ENCODE peak calls at places on chromosomes 4 and X, in seven cellular contexts. H is psoas muscle, S is GM06990, J is Panc1, Q is OCI-LY7, Z is PC-3, I is GM23338. M is an unnamed sample.

GRCh38 chr4:159856451-159856850 is 753.6 kb downstream of the RAPGEF2 start:
- DNase-seq in Z (no peak), Q (no peak), H (no peak), J (no peak), I (peak), S (no peak), M (no peak)

GRCh38 chrX:40845331-40845911 is 110.1 kb upstream of the MED14 start:
- DNase-seq in J (no peak), S (no peak), I (peak), Q (no peak), H (no peak), Z (peak), M (no peak)

GRCh38 chrX:73916931-73917657 is 354.1 kb downstream of the CHIC1 start:
- DNase-seq in H (no peak), Z (peak), J (no peak), Q (no peak), S (no peak), I (peak), M (no peak)

GRCh38 chrX:54042609-54043010 is 1.7 kb downstream of the PHF8 start:
- DNase-seq in H (peak), J (no peak), Z (peak), Q (peak), I (peak), S (peak), M (peak)

GRCh38 chrX:111854778-111855490 is 21.0 kb upstream of the TRPC5OS start:
- DNase-seq in S (no peak), Z (no peak), J (no peak), I (peak), H (no peak), Q (peak), M (no peak)

GRCh38 chr4:113056318-113056717 is 6.9 kb downstream of the ANK2 start:
- DNase-seq in H (no peak), Z (no peak), S (no peak), I (no peak), J (no peak), Q (no peak), M (no peak)

GRCh38 chr4:3684546-3684945 is 81.6 kb upstream of the ADRA2C start:
- DNase-seq in Z (no peak), Q (no peak), I (no peak), H (peak), J (no peak), S (no peak), M (no peak)

GRCh38 chr4:99483636-99484035 is 27.2 kb upstream of the C4orf17 start:
- DNase-seq in Z (peak), Q (no peak), J (no peak), H (no peak), S (no peak), I (no peak), M (no peak)

GRCh38 chrX:39773923-39774803 is 323.6 kb downstream of the BCOR start:
- DNase-seq in H (no peak), Z (no peak), Q (no peak), S (no peak), J (no peak), I (no peak), M (no peak)

GRCh38 chr4:178599521-178599920 is 1157.3 kb upstream of the AGA start:
- DNase-seq in S (no peak), J (no peak), H (no peak), I (peak), Q (no peak), Z (peak), M (peak)

GRCh38 chrX:82677281-82677680 is 830.8 kb upstream of the POU3F4 start:
- DNase-seq in S (no peak), J (no peak), Q (no peak), I (no peak), Z (no peak), H (no peak), M (no peak)

GRCh38 chr4:3243066-3243775 is 5.7 kb upstream of the MSANTD1 start:
- DNase-seq in Z (no peak), S (no peak), I (peak), J (no peak), H (no peak), Q (no peak), M (no peak)

GRCh38 chrX:41334866-41335589 is 1.1 kb downstream of the DDX3X start:
- DNase-seq in Q (peak), S (peak), H (peak), I (peak), J (no peak), Z (peak), M (no peak)

GRCh38 chr4:108881190-108881589 is 118.3 kb upstream of the ETNPPL start:
- DNase-seq in Q (no peak), I (no peak), S (no peak), J (no peak), Z (no peak), H (no peak), M (no peak)

GRCh38 chr4:72954811-72955210 is 114.7 kb downstream of the COX18 start:
- DNase-seq in Q (no peak), S (no peak), Z (no peak), H (no peak), I (no peak), J (no peak), M (no peak)

GRCh38 chrX:150207733-150208132 is 155.4 kb upstream of the MAMLD1 start:
- DNase-seq in I (no peak), J (no peak), Q (no peak), S (no peak), H (no peak), Z (no peak), M (no peak)

GRCh38 chrX:119673336-119673735 is 19.6 kb downstream of the SEPTIN6 start:
- DNase-seq in J (no peak), S (no peak), Q (no peak), H (no peak), I (no peak), Z (no peak), M (no peak)

GRCh38 chrX:30992381-30992904 is 79.4 kb downstream of the FTHL17 start:
- DNase-seq in Z (no peak), S (no peak), H (no peak), J (no peak), Q (no peak), I (no peak), M (no peak)

DNA sequence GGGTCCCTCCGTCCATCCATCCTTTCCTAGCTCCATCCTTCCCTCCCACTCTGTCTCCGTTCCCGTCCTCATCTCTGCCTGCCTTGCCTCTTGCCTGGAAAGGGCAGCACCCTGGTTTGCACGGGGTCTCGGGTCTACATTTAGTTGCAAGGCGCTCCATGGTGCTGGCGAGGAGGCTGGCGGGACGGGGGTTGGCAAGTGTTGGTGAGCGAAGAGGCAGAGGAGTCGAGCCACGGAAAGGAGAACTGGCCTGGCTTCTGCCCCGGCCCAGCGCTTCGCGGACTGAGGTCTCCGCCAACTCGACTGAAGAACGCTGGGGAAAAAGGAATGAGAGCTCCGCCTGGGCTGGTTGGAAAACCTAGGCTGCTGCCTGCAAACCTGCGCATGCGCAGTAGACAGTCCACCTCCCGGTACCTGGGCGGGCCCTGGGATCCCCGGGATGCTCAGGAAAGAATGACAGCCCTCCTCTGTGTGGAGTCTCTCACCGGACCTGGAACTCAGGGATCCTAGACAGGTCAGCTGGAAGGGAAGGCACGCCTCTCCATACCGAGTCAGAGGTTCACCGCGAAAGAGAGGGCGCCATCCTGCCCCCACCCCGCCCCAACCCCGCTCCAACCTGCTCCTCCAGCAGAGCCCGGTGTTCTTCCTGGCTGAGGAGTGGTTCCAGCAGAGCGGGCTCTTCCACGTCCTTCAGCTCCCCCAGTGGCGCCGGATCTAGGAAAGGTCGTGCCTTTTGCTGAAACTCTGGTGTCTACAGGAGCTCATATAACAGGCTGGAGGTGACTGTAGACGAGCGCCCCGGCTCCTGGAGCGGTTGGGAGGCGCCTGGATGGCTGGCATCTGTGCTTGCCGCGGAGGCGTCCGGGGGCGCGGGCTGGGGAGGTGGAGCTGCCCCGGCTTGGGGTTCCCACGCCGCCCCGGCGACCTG is 6.0 kb downstream of the FRG2 start:
- DNase-seq in I (peak), Q (no peak), J (no peak), S (no peak), H (peak), Z (peak), M (peak)
- H3K4me3 ChIP-seq in I (peak), Q (no peak), J (peak), S (no peak), H (peak), Z (peak), M (peak)

GRCh38 chr4:94454405-94454804 is 2.7 kb downstream of the PDLIM5 start:
- DNase-seq in J (no peak), Q (no peak), Z (peak), H (no peak), I (no peak), S (no peak), M (no peak)
- H3K4me3 ChIP-seq in J (no peak), Q (no peak), Z (peak), H (peak), I (peak), S (no peak), M (no peak)

DNA sequence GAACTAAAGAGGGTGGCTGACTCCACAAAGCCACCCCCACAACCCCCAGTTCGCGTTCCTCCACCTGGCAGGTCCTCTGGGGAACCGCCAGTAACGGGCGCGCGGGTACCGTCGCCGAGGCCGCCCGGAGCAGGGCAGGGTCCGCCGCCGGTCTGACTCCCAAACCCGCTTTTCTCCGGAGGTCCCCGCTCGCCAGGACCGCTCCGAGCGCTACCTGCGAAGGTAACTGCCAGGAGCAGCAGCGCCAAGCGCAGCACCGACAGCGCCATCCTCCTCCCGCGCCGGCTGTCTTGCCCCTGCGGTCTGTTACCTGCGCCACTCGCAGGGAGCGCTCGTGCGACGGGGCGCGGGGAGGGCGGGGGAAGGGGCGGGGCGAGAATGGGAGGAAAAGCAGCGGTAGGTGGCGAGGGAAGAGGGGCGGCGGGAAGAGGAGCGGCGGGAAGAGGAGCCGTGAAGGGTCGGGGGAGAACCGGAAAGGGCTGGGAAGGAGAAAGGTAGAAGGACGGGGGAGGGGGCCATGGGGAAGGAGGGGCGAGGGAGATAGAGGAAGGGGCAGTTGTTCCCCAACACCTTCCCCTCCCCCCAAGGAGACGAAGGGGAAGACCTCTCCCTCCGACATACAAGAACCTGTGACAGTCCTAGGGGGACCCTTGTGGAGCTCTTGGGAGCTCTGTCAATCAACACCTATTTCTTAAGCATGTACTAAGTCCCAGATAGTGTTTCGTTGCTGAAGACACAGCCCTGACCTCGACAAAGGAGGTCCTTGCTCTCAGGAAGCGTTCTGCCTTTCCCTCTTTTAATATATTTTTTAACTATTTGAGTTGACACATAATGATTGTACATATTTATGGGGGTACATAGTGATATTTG is at the start of gene SPINK2:
- DNase-seq in H (no peak), S (peak), Z (peak), J (no peak), I (peak), Q (peak), M (peak)
- H3K4me3 ChIP-seq in H (peak), S (peak), Z (peak), J (no peak), I (peak), Q (peak), M (peak)

GRCh38 chrX:10157545-10157944 is 770 bp downstream of the CLCN4 start:
- DNase-seq in S (no peak), H (no peak), Q (no peak), J (no peak), I (no peak), Z (peak), M (no peak)

GRCh38 chrX:10156199-10157031 is at the start of gene CLCN4:
- DNase-seq in S (peak), Q (peak), J (no peak), Z (peak), I (peak), H (peak), M (no peak)

GRCh38 chrX:10158279-10158939 is 1.6 kb downstream of the CLCN4 start:
- DNase-seq in I (peak), Q (peak), J (no peak), S (peak), Z (no peak), H (peak), M (no peak)

GRCh38 chrX:10155137-10155536 is 1.6 kb upstream of the CLCN4 start:
- DNase-seq in Q (no peak), J (no peak), I (no peak), Z (no peak), S (no peak), H (no peak), M (no peak)

GRCh38 chrX:10157032-10157341 is 212 bp downstream of the CLCN4 start:
- DNase-seq in S (no peak), I (no peak), Q (no peak), H (no peak), Z (peak), J (no peak), M (no peak)
- H3K4me3 ChIP-seq in S (peak), I (peak), Q (peak), H (peak), Z (peak), J (peak), M (no peak)

GRCh38 chrX:10615931-10616780 is 4.2 kb downstream of the MID1 start:
- DNase-seq in Q (peak), J (no peak), H (no peak), Z (peak), I (peak), S (no peak), M (peak)

GRCh38 chrX:10619311-10620015 is 922 bp downstream of the MID1 start:
- DNase-seq in H (no peak), I (no peak), S (no peak), Z (peak), J (no peak), Q (no peak), M (no peak)

GRCh38 chrX:10617964-10618342 is 2.4 kb downstream of the MID1 start:
- DNase-seq in I (no peak), S (no peak), Q (no peak), H (no peak), Z (peak), J (no peak), M (no peak)

GRCh38 chrX:10618911-10619310 is 1.5 kb downstream of the MID1 start:
- DNase-seq in J (no peak), H (no peak), Z (peak), I (peak), S (no peak), Q (no peak), M (no peak)

DNA sequence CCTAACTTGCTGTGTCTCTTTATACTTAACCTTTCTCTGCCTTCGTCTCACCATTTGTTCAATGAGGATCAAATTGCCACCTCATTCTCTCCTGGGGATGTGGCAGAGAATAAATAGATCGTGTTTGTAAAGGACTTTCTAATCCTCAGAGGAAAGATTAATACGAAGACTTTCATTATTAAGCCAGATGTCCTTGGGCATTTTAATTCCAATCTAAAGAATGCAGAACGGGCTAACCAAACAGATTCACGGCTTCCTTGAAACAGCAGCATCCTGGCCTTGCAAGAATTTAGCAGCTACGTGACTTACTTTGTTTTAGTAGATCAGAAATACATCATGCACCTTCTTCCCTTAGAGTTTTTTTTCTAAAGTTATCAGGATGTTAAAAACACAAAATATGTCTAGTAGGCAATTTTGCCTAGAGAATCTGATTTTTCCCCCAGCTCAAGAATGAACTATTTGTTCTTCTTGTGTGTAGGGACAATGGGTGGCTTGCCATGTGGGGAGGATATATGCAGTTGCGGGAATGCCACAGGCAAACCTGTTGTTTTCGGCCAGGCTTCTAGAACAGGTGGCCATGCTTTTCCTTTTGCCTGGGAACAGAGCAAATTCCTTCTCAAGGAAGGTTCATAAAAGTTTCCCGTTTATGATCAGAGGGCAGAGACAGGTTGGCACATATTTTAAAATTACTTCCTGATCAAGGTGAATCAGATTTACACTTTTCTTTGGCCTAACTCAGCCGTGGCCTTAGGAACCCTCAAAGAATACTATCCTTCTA is 3.0 kb downstream of the MID1 start:
- DNase-seq in S (no peak), J (no peak), I (peak), H (no peak), Q (no peak), Z (peak), M (no peak)
- H3K4me3 ChIP-seq in S (no peak), J (peak), I (peak), H (no peak), Q (no peak), Z (peak), M (no peak)

GRCh38 chr4:80006935-80007744 is 65.9 kb downstream of the ANTXR2 start:
- DNase-seq in I (no peak), J (no peak), Q (no peak), S (no peak), H (no peak), Z (no peak), M (peak)
- H3K4me3 ChIP-seq in I (no peak), J (no peak), Q (no peak), S (no peak), H (no peak), Z (no peak), M (no peak)

GRCh38 chr4:146654648-146654975 is 15.9 kb downstream of the POU4F2 start:
- DNase-seq in H (no peak), Q (no peak), I (no peak), Z (no peak), J (no peak), S (no peak), M (no peak)
- H3K4me3 ChIP-seq in H (peak), Q (no peak), I (peak), Z (no peak), J (no peak), S (no peak), M (no peak)

GRCh38 chr4:56468097-56468422 is 643 bp downstream of the SRP72 start:
- DNase-seq in S (no peak), I (no peak), J (no peak), Q (no peak), H (no peak), Z (peak), M (peak)

GRCh38 chr4:56466910-56467283 is 520 bp upstream of the SRP72 start:
- DNase-seq in J (no peak), Z (peak), I (peak), Q (no peak), H (no peak), S (no peak), M (no peak)

GRCh38 chr4:56467284-56468096 is at the start of gene SRP72:
- DNase-seq in Q (peak), H (peak), S (peak), Z (peak), J (peak), I (peak), M (peak)

GRCh38 chr4:56465599-56466295 is 1.7 kb upstream of the SRP72 start:
- DNase-seq in I (peak), S (peak), Z (peak), H (no peak), J (no peak), Q (no peak), M (no peak)

GRCh38 chr4:56469489-56470210 is 2.2 kb downstream of the SRP72 start:
- DNase-seq in I (no peak), H (no peak), Z (no peak), Q (no peak), J (no peak), S (no peak), M (peak)
- H3K4me3 ChIP-seq in I (no peak), H (peak), Z (peak), Q (peak), J (no peak), S (no peak), M (peak)

GRCh38 chrX:51395807-51396728 is 63.4 kb downstream of the NUDT10 start:
- DNase-seq in Z (no peak), I (peak), H (no peak), S (peak), Q (peak), J (no peak), M (peak)
- H3K4me3 ChIP-seq in Z (no peak), I (peak), H (peak), S (no peak), Q (peak), J (no peak), M (peak)